ENCODE peak calls at places on chromosomes 16 and 17, in seven cellular contexts. O is mammary epithelial cell, S is HFFc6, P is AG10803, E is Calu3, R is left lung, X is nephron progenitor cell. I is an unnamed sample.

GRCh38 chr17:38605852-38606645 is at the start of gene SRCIN1:
- DNase-seq in P (no peak), S (no peak), X (peak; percentile 72), O (peak; percentile 16), E (peak; percentile 91), R (peak; percentile 83), I (peak; percentile 51)

GRCh38 chr16:17101646-17102045 is 369.1 kb downstream of the XYLT1 start:
- DNase-seq in P (no peak), X (no peak), E (peak; percentile 16), S (no peak), R (no peak), O (peak; percentile 24), I (no peak)

GRCh38 chr16:87329436-87330256 is 12.5 kb upstream of the C16orf95 start:
- DNase-seq in R (peak; percentile 53), S (no peak), E (no peak), O (no peak), X (no peak), P (no peak), I (no peak)

GRCh38 chr16:54194008-54194731 is 92.4 kb downstream of the IRX3 start:
- DNase-seq in O (no peak), P (peak; percentile 58), E (no peak), R (peak; percentile 87), X (peak; percentile 34), S (no peak), I (no peak)

GRCh38 chr16:2002406-2003230 is 7.0 kb downstream of the ZNF598 start:
- DNase-seq in P (no peak), O (no peak), R (peak; percentile 71), S (no peak), X (no peak), E (no peak), I (no peak)

GRCh38 chr16:73047536-73048291 is at the start of gene ZFHX3:
- DNase-seq in X (peak; percentile 78), S (peak; percentile 70), R (peak; percentile 85), O (peak; percentile 70), E (peak; percentile 71), P (peak; percentile 73), I (peak; percentile 58)

GRCh38 chr16:30066882-30067583 is 1.5 kb downstream of the ALDOA start:
- DNase-seq in S (no peak), O (peak; percentile 22), P (no peak), R (no peak), E (no peak), X (no peak), I (no peak)

GRCh38 chr17:6940186-6940649 is 55.6 kb upstream of the ALOX12 start:
- DNase-seq in E (no peak), R (no peak), X (no peak), P (peak; percentile 41), O (no peak), S (no peak), I (no peak)

GRCh38 chr17:48645639-48646182 is 19.6 kb upstream of the HOXB9 start:
- DNase-seq in X (no peak), R (no peak), S (no peak), E (no peak), P (no peak), O (no peak), I (no peak)

GRCh38 chr16:69329369-69330285 is 761 bp downstream of the PDF start:
- DNase-seq in R (no peak), E (peak; percentile 68), P (no peak), S (no peak), O (peak; percentile 48), X (peak; percentile 50), I (no peak)

GRCh38 chr16:700684-701584 is 4.7 kb downstream of the FBXL16 start:
- DNase-seq in E (peak; percentile 61), R (no peak), X (peak; percentile 93), O (no peak), S (no peak), P (no peak), I (no peak)

GRCh38 chr16:57186630-57187507 is 740 bp downstream of the RSPRY1 start:
- DNase-seq in X (peak; percentile 13), P (peak; percentile 45), S (peak; percentile 10), E (peak; percentile 20), R (no peak), O (peak; percentile 32), I (peak; percentile 17)

GRCh38 chr17:69819316-69820087 is 255.5 kb upstream of the KCNJ16 start:
- DNase-seq in S (peak; percentile 23), O (no peak), R (no peak), X (no peak), E (no peak), P (peak; percentile 82), I (no peak)

GRCh38 chr17:37405955-37406634 is 541 bp downstream of the ACACA start:
- DNase-seq in R (no peak), X (no peak), O (peak; percentile 22), P (peak; percentile 4), S (peak; percentile 4), E (no peak), I (no peak)

GRCh38 chr17:79977711-79978544 is 57.7 kb downstream of the TBC1D16 start:
- DNase-seq in P (no peak), O (no peak), X (peak; percentile 59), R (peak; percentile 68), S (no peak), E (no peak), I (no peak)

GRCh38 chr16:89138843-89139520 is 32.6 kb upstream of the CDH15 start:
- DNase-seq in E (no peak), X (no peak), S (no peak), P (no peak), O (no peak), R (peak; percentile 69), I (no peak)

GRCh38 chr16:2595376-2596200 is 57.8 kb downstream of the PDPK1 start:
- DNase-seq in X (no peak), O (no peak), R (peak; percentile 46), S (no peak), P (no peak), E (no peak), I (no peak)

GRCh38 chr17:9226794-9227135 is 205.5 kb downstream of the NTN1 start:
- DNase-seq in R (peak; percentile 51), P (no peak), O (peak; percentile 57), X (no peak), S (no peak), E (peak; percentile 15), I (no peak)

GRCh38 chr17:9226130-9226793 is 205.0 kb downstream of the NTN1 start:
- DNase-seq in P (no peak), O (no peak), R (peak; percentile 65), X (no peak), E (no peak), S (no peak), I (no peak)

GRCh38 chr17:9223531-9223930 is 202.2 kb downstream of the NTN1 start:
- DNase-seq in S (no peak), O (no peak), X (no peak), P (no peak), R (peak; percentile 40), E (no peak), I (no peak)

GRCh38 chr17:9224485-9224884 is 203.2 kb downstream of the NTN1 start:
- DNase-seq in E (no peak), O (no peak), X (no peak), R (peak; percentile 67), P (no peak), S (no peak), I (no peak)

GRCh38 chr17:9225305-9226101 is 204.2 kb downstream of the NTN1 start:
- DNase-seq in E (no peak), O (no peak), S (no peak), X (no peak), P (no peak), R (no peak), I (no peak)
- TF ChIP-seq CTCF in E (no peak), O (no peak), S (peak; percentile 13), X (no peak), P (peak; percentile 16), R (no peak), I (no peak)

DNA sequence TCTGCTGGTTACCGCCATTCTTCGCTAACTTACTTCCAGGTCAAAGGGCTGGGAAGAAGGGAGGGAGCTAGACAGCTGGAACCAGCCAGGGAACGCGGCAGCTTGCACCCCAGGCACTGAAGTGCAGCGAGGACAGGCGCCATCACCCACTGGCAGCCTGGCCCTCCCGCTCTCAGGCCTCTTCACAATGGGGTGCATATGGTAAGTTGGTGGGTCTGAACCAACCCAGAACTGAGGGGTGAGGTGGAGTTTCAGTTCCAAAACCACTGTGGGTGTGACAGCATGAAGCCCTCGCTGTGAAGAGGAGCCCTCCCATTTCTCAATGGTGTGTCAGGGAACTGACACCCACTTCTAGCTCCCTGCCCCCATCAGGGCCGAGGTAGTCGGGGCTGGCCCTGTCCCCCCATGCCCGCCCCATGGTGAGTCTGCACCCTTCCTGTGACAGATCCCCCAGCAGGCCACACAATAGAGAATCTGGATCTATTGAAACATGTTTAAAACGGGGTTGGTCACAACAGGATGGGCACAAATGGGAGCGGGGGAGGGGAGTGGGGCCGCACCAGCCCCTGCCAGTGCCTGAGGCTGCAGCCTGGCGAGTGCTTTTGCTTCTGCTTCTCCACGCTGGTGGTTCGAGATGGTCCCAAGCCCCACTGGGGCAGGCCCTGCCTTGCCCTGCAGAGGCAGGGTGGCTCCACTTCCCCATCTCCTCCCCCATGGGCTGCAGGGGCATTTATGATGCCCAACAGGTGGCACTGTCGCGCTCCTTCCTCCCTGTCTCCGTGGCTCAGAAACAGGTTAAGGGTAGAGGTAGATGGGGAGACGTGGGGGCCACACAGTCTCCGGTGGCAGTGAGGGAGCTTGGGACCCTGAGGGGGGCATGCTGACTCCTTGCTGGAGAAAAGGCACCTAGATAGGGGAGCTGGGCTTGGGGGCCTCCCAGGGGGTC is 2.3 kb downstream of the LIMD2 start:
- DNase-seq in X (no peak), O (peak; percentile 29), R (peak; percentile 90), P (peak; percentile 28), S (no peak), E (peak; percentile 64), I (peak; percentile 79)
- TF ChIP-seq CTCF in X (no peak), O (peak; percentile 68), R (peak; percentile 51), P (peak; percentile 50), S (peak; percentile 74), E (no peak), I (peak; percentile 76)

DNA sequence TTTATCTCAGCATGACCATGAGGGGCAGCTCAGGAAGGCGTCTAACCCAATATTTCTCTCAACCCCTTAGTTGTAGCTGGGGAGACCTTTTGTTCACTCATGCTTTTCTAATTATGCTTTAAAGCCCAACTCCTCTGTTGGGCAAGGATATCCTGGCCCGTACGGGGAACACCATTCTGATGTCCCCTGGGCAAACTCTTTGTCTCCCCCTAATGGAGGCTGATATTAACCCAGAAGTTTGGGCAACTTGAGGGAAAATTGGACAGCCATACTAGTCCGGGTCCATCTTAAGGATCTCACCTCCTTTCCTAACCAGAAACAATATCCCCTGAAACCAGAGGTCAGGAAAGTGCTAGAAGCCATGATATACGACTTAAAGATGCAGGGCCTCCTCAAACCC is 143.7 kb upstream of the COX10 start:
- DNase-seq in X (no peak), S (no peak), O (no peak), P (no peak), R (no peak), E (no peak), I (no peak)
- TF ChIP-seq CTCF in X (no peak), S (peak; percentile 47), O (peak; percentile 34), P (peak; percentile 3), R (no peak), E (no peak), I (no peak)

DNA sequence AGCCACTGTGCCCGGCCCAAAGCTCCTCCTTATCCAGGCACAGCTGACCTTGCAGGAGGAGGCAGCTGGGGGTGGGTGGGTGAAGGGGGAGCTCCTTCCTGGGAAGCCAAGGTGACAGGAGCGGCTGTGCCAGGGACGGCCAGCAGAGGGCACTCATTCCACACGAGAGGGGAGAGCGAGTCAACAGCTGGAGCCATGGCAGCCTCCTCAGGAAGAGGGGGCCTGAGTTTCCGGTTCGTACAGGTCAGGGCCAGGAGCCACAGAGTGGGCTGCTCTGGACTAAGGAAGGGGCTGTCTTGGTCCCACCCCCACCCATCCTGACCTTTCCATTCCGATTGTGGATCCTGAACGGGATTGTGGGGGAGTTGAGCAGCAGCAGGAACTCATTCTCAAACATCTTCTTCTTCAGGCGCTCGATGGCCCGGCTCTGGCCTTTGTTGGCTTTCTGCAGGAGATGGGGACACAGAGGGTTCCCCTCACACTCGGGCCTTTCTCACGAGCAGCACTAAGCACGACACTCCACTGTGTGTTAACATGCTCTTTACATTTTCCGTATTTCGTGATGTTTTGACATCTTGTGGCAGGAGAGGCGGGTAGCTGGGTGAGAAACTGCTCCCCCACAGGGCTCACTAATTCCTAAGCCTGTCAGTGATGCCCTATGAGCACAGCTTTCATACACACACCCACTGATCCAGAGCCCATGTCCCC is 61.6 kb downstream of the TIMM22 start:
- DNase-seq in E (peak; percentile 68), O (peak; percentile 42), S (peak; percentile 18), R (peak; percentile 94), X (no peak), P (peak; percentile 24), I (no peak)
- TF ChIP-seq CTCF in E (peak; percentile 63), O (peak; percentile 60), S (peak; percentile 80), R (peak; percentile 39), X (peak; percentile 24), P (peak; percentile 37), I (no peak)

I was measured in natural killer cell.